ENCODE peak calls at places on chromosome 2, in nine cellular contexts. One of them, this sample, is unnamed.

GRCh38 chr2:25257032-25257455 is 84.7 kb downstream of the DNMT3A start:
- DNase-seq in heart right ventricle: no peak
- DNase-seq in breast epithelium: no peak
- DNase-seq in PC-9: no peak
- DNase-seq in upper lobe of right lung: no peak
- DNase-seq in astrocyte: peak; percentile 70
- DNase-seq in tibial nerve: no peak
- DNase-seq in lower lobe of right lung: no peak
- DNase-seq in cardiac muscle cell: peak; percentile 62
- DNase-seq in this sample: no peak

GRCh38 chr2:108701208-108701607 is 18.1 kb upstream of the RANBP2 start:
- DNase-seq in heart right ventricle: no peak
- DNase-seq in breast epithelium: no peak
- DNase-seq in PC-9: no peak
- DNase-seq in upper lobe of right lung: no peak
- DNase-seq in astrocyte: no peak
- DNase-seq in tibial nerve: no peak
- DNase-seq in lower lobe of right lung: no peak
- DNase-seq in cardiac muscle cell: no peak
- DNase-seq in this sample: no peak

GRCh38 chr2:165953306-165953654 is 296 bp downstream of the TTC21B start:
- DNase-seq in heart right ventricle: no peak
- DNase-seq in breast epithelium: peak; percentile 61
- DNase-seq in PC-9: peak; percentile 48
- DNase-seq in upper lobe of right lung: no peak
- DNase-seq in astrocyte: no peak
- DNase-seq in tibial nerve: no peak
- DNase-seq in lower lobe of right lung: no peak
- DNase-seq in cardiac muscle cell: no peak
- DNase-seq in this sample: no peak

GRCh38 chr2:234564719-234565118 is 67.8 kb upstream of the ARL4C start:
- DNase-seq in heart right ventricle: no peak
- DNase-seq in breast epithelium: no peak
- DNase-seq in PC-9: no peak
- DNase-seq in upper lobe of right lung: no peak
- DNase-seq in astrocyte: no peak
- DNase-seq in tibial nerve: no peak
- DNase-seq in lower lobe of right lung: no peak
- DNase-seq in cardiac muscle cell: peak; percentile 43
- DNase-seq in this sample: no peak

GRCh38 chr2:86135653-86136052 is 29.6 kb downstream of the PTCD3 start:
- DNase-seq in heart right ventricle: no peak
- DNase-seq in breast epithelium: no peak
- DNase-seq in PC-9: no peak
- DNase-seq in upper lobe of right lung: no peak
- DNase-seq in astrocyte: no peak
- DNase-seq in tibial nerve: no peak
- DNase-seq in lower lobe of right lung: no peak
- DNase-seq in cardiac muscle cell: no peak
- DNase-seq in this sample: no peak

GRCh38 chr2:29139731-29140130 is 24.5 kb downstream of the CLIP4 start:
- DNase-seq in heart right ventricle: no peak
- DNase-seq in breast epithelium: no peak
- DNase-seq in PC-9: no peak
- DNase-seq in upper lobe of right lung: no peak
- DNase-seq in astrocyte: no peak
- DNase-seq in tibial nerve: no peak
- DNase-seq in lower lobe of right lung: no peak
- DNase-seq in cardiac muscle cell: no peak
- DNase-seq in this sample: no peak

GRCh38 chr2:219111375-219112069 is 49.1 kb downstream of the NHEJ1 start:
- DNase-seq in heart right ventricle: no peak
- DNase-seq in breast epithelium: no peak
- DNase-seq in PC-9: no peak
- DNase-seq in upper lobe of right lung: no peak
- DNase-seq in astrocyte: no peak
- DNase-seq in tibial nerve: no peak
- DNase-seq in lower lobe of right lung: no peak
- DNase-seq in cardiac muscle cell: no peak
- DNase-seq in this sample: no peak

GRCh38 chr2:7950035-7950612 is 731.7 kb upstream of the ID2 start:
- DNase-seq in heart right ventricle: no peak
- DNase-seq in breast epithelium: no peak
- DNase-seq in PC-9: no peak
- DNase-seq in upper lobe of right lung: no peak
- DNase-seq in astrocyte: peak; percentile 14
- DNase-seq in tibial nerve: no peak
- DNase-seq in lower lobe of right lung: no peak
- DNase-seq in cardiac muscle cell: no peak
- DNase-seq in this sample: no peak

GRCh38 chr2:60555066-60555793 is 1.8 kb upstream of the BCL11A start:
- DNase-seq in heart right ventricle: peak; percentile 48
- DNase-seq in breast epithelium: no peak
- DNase-seq in PC-9: no peak
- DNase-seq in upper lobe of right lung: peak; percentile 81
- DNase-seq in astrocyte: peak; percentile 51
- DNase-seq in tibial nerve: no peak
- DNase-seq in lower lobe of right lung: peak; percentile 69
- DNase-seq in cardiac muscle cell: peak; percentile 79
- DNase-seq in this sample: peak; percentile 55

GRCh38 chr2:105769504-105769903 is 24.8 kb downstream of the NCK2 start:
- DNase-seq in heart right ventricle: no peak
- DNase-seq in breast epithelium: no peak
- DNase-seq in PC-9: no peak
- DNase-seq in upper lobe of right lung: no peak
- DNase-seq in astrocyte: no peak
- DNase-seq in tibial nerve: no peak
- DNase-seq in lower lobe of right lung: no peak
- DNase-seq in cardiac muscle cell: no peak
- DNase-seq in this sample: no peak

GRCh38 chr2:127893494-127893893 is 7.7 kb upstream of the AMMECR1L start:
- DNase-seq in heart right ventricle: no peak
- DNase-seq in breast epithelium: no peak
- DNase-seq in PC-9: no peak
- DNase-seq in upper lobe of right lung: no peak
- DNase-seq in astrocyte: no peak
- DNase-seq in tibial nerve: no peak
- DNase-seq in lower lobe of right lung: no peak
- DNase-seq in cardiac muscle cell: no peak
- DNase-seq in this sample: no peak

GRCh38 chr2:148615446-148615845 is 29.1 kb upstream of the EPC2 start:
- DNase-seq in heart right ventricle: no peak
- DNase-seq in breast epithelium: no peak
- DNase-seq in PC-9: no peak
- DNase-seq in upper lobe of right lung: no peak
- DNase-seq in astrocyte: no peak
- DNase-seq in tibial nerve: no peak
- DNase-seq in lower lobe of right lung: no peak
- DNase-seq in cardiac muscle cell: no peak
- DNase-seq in this sample: no peak

GRCh38 chr2:170221317-170222288 is 43.7 kb downstream of the MYO3B start:
- DNase-seq in heart right ventricle: no peak
- DNase-seq in breast epithelium: no peak
- DNase-seq in PC-9: no peak
- DNase-seq in upper lobe of right lung: no peak
- DNase-seq in astrocyte: peak; percentile 31
- DNase-seq in tibial nerve: no peak
- DNase-seq in lower lobe of right lung: no peak
- DNase-seq in cardiac muscle cell: peak; percentile 34
- DNase-seq in this sample: peak; percentile 20

GRCh38 chr2:40332096-40332826 is 119.6 kb downstream of the SLC8A1 start:
- DNase-seq in heart right ventricle: no peak
- DNase-seq in breast epithelium: no peak
- DNase-seq in PC-9: peak; percentile 78
- DNase-seq in upper lobe of right lung: no peak
- DNase-seq in astrocyte: peak; percentile 85
- DNase-seq in tibial nerve: no peak
- DNase-seq in lower lobe of right lung: peak; percentile 32
- DNase-seq in cardiac muscle cell: peak; percentile 40
- DNase-seq in this sample: peak; percentile 51

GRCh38 chr2:237886702-237887481 is 27.5 kb downstream of the RAMP1 start:
- DNase-seq in heart right ventricle: peak; percentile 78
- DNase-seq in breast epithelium: peak; percentile 50
- DNase-seq in PC-9: no peak
- DNase-seq in upper lobe of right lung: no peak
- DNase-seq in astrocyte: peak; percentile 82
- DNase-seq in tibial nerve: peak; percentile 42
- DNase-seq in lower lobe of right lung: peak; percentile 37
- DNase-seq in cardiac muscle cell: peak; percentile 94
- DNase-seq in this sample: no peak

GRCh38 chr2:33106115-33106514 is 159.4 kb downstream of the LTBP1 start:
- DNase-seq in heart right ventricle: no peak
- DNase-seq in breast epithelium: no peak
- DNase-seq in PC-9: no peak
- DNase-seq in upper lobe of right lung: no peak
- DNase-seq in astrocyte: no peak
- DNase-seq in tibial nerve: no peak
- DNase-seq in lower lobe of right lung: no peak
- DNase-seq in cardiac muscle cell: no peak
- DNase-seq in this sample: no peak

GRCh38 chr2:12606472-12607000 is 110.2 kb upstream of the TRIB2 start:
- DNase-seq in heart right ventricle: no peak
- DNase-seq in breast epithelium: no peak
- DNase-seq in PC-9: no peak
- DNase-seq in upper lobe of right lung: no peak
- DNase-seq in astrocyte: peak; percentile 57
- DNase-seq in tibial nerve: no peak
- DNase-seq in lower lobe of right lung: no peak
- DNase-seq in cardiac muscle cell: peak; percentile 66
- DNase-seq in this sample: no peak
- TF ChIP-seq CTCF in heart right ventricle: peak; percentile 15
- TF ChIP-seq CTCF in breast epithelium: no peak
- TF ChIP-seq CTCF in PC-9: no peak
- TF ChIP-seq CTCF in upper lobe of right lung: no peak
- TF ChIP-seq CTCF in astrocyte: no peak
- TF ChIP-seq CTCF in tibial nerve: no peak
- TF ChIP-seq CTCF in lower lobe of right lung: no peak
- TF ChIP-seq CTCF in cardiac muscle cell: peak; percentile 34
- TF ChIP-seq CTCF in this sample: no peak

GRCh38 chr2:167490394-167490793 is 602.1 kb downstream of the XIRP2 start:
- DNase-seq in heart right ventricle: no peak
- DNase-seq in breast epithelium: no peak
- DNase-seq in PC-9: no peak
- DNase-seq in upper lobe of right lung: no peak
- DNase-seq in astrocyte: no peak
- DNase-seq in tibial nerve: no peak
- DNase-seq in lower lobe of right lung: no peak
- DNase-seq in cardiac muscle cell: no peak
- DNase-seq in this sample: no peak
- H3K27ac ChIP-seq in heart right ventricle: no peak overlapping the region
- H3K27ac ChIP-seq in breast epithelium: no peak overlapping the region
- H3K27ac ChIP-seq in PC-9: no peak overlapping the region
- H3K27ac ChIP-seq in upper lobe of right lung: no peak overlapping the region
- H3K27ac ChIP-seq in astrocyte: no peak overlapping the region
- H3K27ac ChIP-seq in tibial nerve: no peak overlapping the region
- H3K27ac ChIP-seq in lower lobe of right lung: no peak overlapping the region
- H3K27ac ChIP-seq in cardiac muscle cell: no peak overlapping the region
- H3K27ac ChIP-seq in this sample: no peak overlapping the region

DNA sequence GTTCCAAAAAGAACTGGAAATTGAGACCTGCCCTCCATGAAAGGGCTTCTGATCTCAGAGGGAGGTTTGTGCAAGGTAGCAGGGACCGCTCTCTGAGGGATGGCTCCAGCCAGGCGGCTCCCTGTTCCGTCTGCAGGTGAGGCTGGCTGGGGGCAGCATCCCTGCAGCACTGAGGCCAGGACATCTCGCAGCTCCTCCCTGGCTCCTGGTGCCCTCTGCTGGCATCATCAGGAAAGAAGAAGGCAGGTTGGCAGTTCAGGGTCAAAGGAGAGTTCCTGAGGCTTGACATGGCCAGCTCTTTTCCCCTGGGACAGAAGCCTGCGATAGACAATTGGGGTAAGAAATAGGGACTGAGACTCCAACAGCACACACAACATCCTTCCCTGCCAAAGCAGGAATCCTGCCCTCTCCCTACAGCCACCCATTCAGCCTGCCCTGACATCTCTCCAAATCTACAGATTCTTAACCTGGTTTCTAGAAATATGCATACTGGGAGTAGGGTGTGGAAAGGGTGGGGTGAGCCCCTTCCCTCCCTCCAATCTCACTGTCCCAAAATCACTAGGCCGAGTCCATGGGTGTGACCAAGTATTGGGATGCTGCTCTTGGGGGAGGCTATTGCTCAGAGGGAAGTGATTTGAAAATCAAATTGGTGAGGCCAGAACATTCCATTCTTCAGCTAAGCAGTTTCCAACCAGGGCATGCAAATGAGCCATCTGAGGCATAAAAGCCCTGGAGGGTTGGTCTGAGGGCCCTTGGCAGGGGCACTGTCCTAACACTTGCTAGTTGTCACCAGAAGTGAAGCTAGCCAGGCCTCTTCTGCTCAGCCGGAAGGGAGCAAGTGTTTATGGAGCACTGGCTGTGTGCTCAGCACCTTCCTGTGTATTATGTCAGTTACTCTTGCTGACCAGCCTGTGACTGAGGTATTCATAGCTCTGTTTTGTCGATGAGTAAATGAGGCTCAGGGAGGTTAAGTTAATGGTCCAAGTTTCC is 185.4 kb downstream of the TFCP2L1 start:
- DNase-seq in heart right ventricle: no peak
- DNase-seq in breast epithelium: no peak
- DNase-seq in PC-9: no peak
- DNase-seq in upper lobe of right lung: peak; percentile 74
- DNase-seq in astrocyte: no peak
- DNase-seq in tibial nerve: no peak
- DNase-seq in lower lobe of right lung: peak; percentile 66
- DNase-seq in cardiac muscle cell: no peak
- DNase-seq in this sample: peak; percentile 48
- TF ChIP-seq CTCF in heart right ventricle: peak; percentile 31
- TF ChIP-seq CTCF in breast epithelium: no peak
- TF ChIP-seq CTCF in PC-9: peak; percentile 69
- TF ChIP-seq CTCF in upper lobe of right lung: peak; percentile 26
- TF ChIP-seq CTCF in astrocyte: peak; percentile 20
- TF ChIP-seq CTCF in tibial nerve: no peak
- TF ChIP-seq CTCF in lower lobe of right lung: no peak
- TF ChIP-seq CTCF in cardiac muscle cell: peak; percentile 42
- TF ChIP-seq CTCF in this sample: peak; percentile 55

GRCh38 chr2:26757873-26758789 is 6.0 kb upstream of the SLC35F6 start:
- DNase-seq in heart right ventricle: no peak
- DNase-seq in breast epithelium: no peak
- DNase-seq in PC-9: peak; percentile 99
- DNase-seq in upper lobe of right lung: no peak
- DNase-seq in astrocyte: peak; percentile 99
- DNase-seq in tibial nerve: peak; percentile 38
- DNase-seq in lower lobe of right lung: no peak
- DNase-seq in cardiac muscle cell: peak; percentile 99
- DNase-seq in this sample: peak; percentile 70
- H3K27ac ChIP-seq in heart right ventricle: peak overlapping the region; percentile 34
- H3K27ac ChIP-seq in breast epithelium: peak overlapping the region; percentile 94
- H3K27ac ChIP-seq in PC-9: peak overlapping the region; percentile 98
- H3K27ac ChIP-seq in upper lobe of right lung: no peak overlapping the region
- H3K27ac ChIP-seq in astrocyte: peak overlapping the region; percentile 85
- H3K27ac ChIP-seq in tibial nerve: peak overlapping the region; percentile 46
- H3K27ac ChIP-seq in lower lobe of right lung: peak overlapping the region; percentile 56
- H3K27ac ChIP-seq in cardiac muscle cell: peak overlapping the region; percentile 54
- H3K27ac ChIP-seq in this sample: peak overlapping the region; percentile 95

GRCh38 chr2:69138793-69139510 is 126.0 kb downstream of the ANTXR1 start:
- DNase-seq in heart right ventricle: no peak
- DNase-seq in breast epithelium: no peak
- DNase-seq in PC-9: peak; percentile 77
- DNase-seq in upper lobe of right lung: no peak
- DNase-seq in astrocyte: peak; percentile 89
- DNase-seq in tibial nerve: no peak
- DNase-seq in lower lobe of right lung: no peak
- DNase-seq in cardiac muscle cell: peak; percentile 84
- DNase-seq in this sample: peak; percentile 70
- TF ChIP-seq CTCF in heart right ventricle: no peak
- TF ChIP-seq CTCF in breast epithelium: no peak
- TF ChIP-seq CTCF in PC-9: no peak
- TF ChIP-seq CTCF in upper lobe of right lung: no peak
- TF ChIP-seq CTCF in astrocyte: no peak
- TF ChIP-seq CTCF in tibial nerve: no peak
- TF ChIP-seq CTCF in lower lobe of right lung: no peak
- TF ChIP-seq CTCF in cardiac muscle cell: no peak
- TF ChIP-seq CTCF in this sample: no peak